ENCODE peak calls at places on chromosomes 4 and X, in four cellular contexts. S, J, F and C are unnamed samples. For H3K36me3, the result is how much of the 10 kb centered on the place peaks cover.

GRCh38 chrX:85326234-85327059 is 53.0 kb downstream of the POF1B start:
- DNase-seq in S (peak), J (no peak), F (no peak), C (peak)

GRCh38 chr4:125736057-125736456 is 421.3 kb downstream of the FAT4 start:
- DNase-seq in S (no peak), J (peak), F (no peak), C (no peak)

GRCh38 chr4:16199132-16199531 is 27.1 kb downstream of the TAPT1 start:
- DNase-seq in S (no peak), J (no peak), F (no peak), C (no peak)

GRCh38 chr4:63986253-63986652 is 423.0 kb downstream of the TECRL start:
- DNase-seq in S (no peak), J (no peak), F (no peak), C (no peak)

GRCh38 chr4:92265066-92265465 is 38.7 kb upstream of the GRID2 start:
- DNase-seq in S (no peak), J (no peak), F (no peak), C (no peak)

GRCh38 chr4:20299515-20299914 is 47.8 kb downstream of the SLIT2 start:
- DNase-seq in S (no peak), J (peak), F (no peak), C (no peak)

GRCh38 chr4:73481356-73481755 is at the start of gene AFM:
- DNase-seq in S (no peak), J (no peak), F (no peak), C (no peak)

GRCh38 chr4:41693629-41694028 is 54.9 kb downstream of the PHOX2B start:
- DNase-seq in S (no peak), J (peak), F (no peak), C (no peak)

GRCh38 chr4:8473198-8473919 is 32.8 kb downstream of the TRMT44 start:
- DNase-seq in S (peak), J (no peak), F (no peak), C (peak)

GRCh38 chr4:93203708-93204107 is 624.8 kb upstream of the ATOH1 start:
- DNase-seq in S (no peak), J (no peak), F (no peak), C (no peak)

GRCh38 chr4:41550308-41550707 is 12.4 kb downstream of the LIMCH1 start:
- DNase-seq in S (no peak), J (no peak), F (no peak), C (no peak)

GRCh38 chr4:177455591-177455990 is 13.4 kb upstream of the AGA start:
- DNase-seq in S (no peak), J (peak), F (no peak), C (no peak)

GRCh38 chrX:38560776-38561125 is 591 bp upstream of the TSPAN7 start:
- DNase-seq in S (no peak), J (no peak), F (no peak), C (peak)

GRCh38 chr4:100189820-100190642 is at the start of gene DDIT4L:
- DNase-seq in S (peak), J (no peak), F (peak), C (peak)

GRCh38 chr4:100187781-100188180 is 2.5 kb downstream of the DDIT4L start:
- DNase-seq in S (no peak), J (no peak), F (no peak), C (no peak)

GRCh38 chr4:100188829-100189228 is 1.4 kb downstream of the DDIT4L start:
- DNase-seq in S (peak), J (no peak), F (no peak), C (no peak)

DNA sequence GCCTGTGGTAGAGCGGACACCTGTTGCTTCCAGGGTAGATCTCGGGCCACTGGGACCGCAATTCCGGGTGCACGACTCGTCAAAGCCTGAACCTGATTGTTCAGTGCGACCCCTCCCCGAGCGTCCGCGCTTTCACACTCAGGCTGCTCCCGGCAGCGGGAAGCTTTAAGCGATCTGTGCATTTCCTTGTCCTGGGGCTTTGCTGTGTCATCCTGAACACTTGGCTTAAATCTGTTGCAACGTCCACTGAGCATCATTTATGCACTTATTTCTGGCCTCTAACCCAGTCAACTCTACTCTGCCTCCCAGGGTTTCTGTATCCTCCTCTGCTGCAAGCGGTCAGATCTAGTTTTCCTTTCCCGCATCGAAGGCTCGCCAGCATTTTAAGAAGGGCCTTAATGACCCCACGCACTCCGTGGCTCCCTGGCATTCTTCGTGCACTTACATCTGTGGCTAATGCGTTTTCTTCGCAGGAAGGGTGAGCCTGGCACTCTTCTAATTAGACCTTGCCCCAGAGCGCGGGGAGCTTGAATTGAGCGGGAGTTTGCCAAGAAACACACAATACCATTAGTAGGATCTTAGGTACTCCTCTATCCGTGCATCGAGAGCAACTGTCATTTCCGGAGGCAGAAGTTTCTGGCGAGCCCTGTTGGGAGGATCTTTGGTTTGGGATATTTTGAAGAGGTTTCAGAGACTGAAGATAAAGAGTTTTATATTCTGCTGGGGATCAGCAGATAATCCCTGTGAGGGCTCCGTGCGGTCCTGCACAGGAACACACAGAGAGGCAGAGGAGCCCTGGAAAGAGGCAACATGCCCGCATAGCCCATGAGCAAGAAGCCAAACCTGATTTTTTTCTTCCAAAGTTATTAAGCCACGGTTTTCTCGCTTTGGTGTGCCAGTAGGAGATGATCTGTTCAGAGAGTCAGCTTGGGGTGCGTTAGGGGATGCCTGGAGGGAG is 654 bp upstream of the DDIT4L start:
- DNase-seq in S (peak), J (no peak), F (no peak), C (no peak)
- H3K27ac ChIP-seq in S (peak), J (no peak), F (no peak), C (no peak)

GRCh38 chrX:110250847-110251246 is 67.0 kb downstream of the AMMECR1 start:
- DNase-seq in S (no peak), J (no peak), F (no peak), C (no peak)
- H3K36me3 ChIP-seq in S (under half), J (under half), F (under half), C (under half)

GRCh38 chrX:118115948-118116307 is 682 bp downstream of the KLHL13 start:
- DNase-seq in S (no peak), J (no peak), F (no peak), C (no peak)

GRCh38 chrX:118116308-118117068 is at the start of gene KLHL13:
- DNase-seq in S (peak), J (no peak), F (peak), C (peak)

DNA sequence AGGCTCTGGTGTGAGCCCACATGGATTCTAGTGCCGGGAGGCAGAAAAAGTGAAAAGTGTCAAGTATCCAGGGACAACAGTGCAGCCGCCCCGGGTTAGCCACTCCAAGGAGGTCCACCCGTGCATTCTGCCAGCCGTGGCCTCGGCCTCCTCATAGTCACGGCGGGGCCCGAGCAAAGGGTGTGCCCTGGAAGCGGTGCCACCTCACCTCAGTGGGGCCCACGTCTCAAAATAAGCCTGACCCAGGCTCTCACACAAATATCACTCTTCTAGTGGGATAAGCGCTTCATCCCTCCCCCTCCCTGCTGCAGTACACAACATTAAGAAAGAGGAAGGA is 427 bp upstream of the KLHL13 start:
- DNase-seq in S (no peak), J (peak), F (no peak), C (peak)
- H3K27ac ChIP-seq in S (peak), J (no peak), F (peak), C (no peak)

GRCh38 chr4:68324509-68325262 is 25.2 kb downstream of the YTHDC1 start:
- DNase-seq in S (no peak), J (no peak), F (no peak), C (no peak)

GRCh38 chr4:68326146-68326545 is 23.7 kb downstream of the YTHDC1 start:
- DNase-seq in S (no peak), J (no peak), F (no peak), C (no peak)
- H3K36me3 ChIP-seq in S (under half), J (under half), F (under half), C (under half)

GRCh38 chr4:29277381-29277780 is 1442.8 kb upstream of the PCDH7 start:
- DNase-seq in S (no peak), J (peak), F (no peak), C (no peak)

GRCh38 chr4:29278580-29278979 is 1441.6 kb upstream of the PCDH7 start:
- DNase-seq in S (no peak), J (peak), F (no peak), C (no peak)

DNA sequence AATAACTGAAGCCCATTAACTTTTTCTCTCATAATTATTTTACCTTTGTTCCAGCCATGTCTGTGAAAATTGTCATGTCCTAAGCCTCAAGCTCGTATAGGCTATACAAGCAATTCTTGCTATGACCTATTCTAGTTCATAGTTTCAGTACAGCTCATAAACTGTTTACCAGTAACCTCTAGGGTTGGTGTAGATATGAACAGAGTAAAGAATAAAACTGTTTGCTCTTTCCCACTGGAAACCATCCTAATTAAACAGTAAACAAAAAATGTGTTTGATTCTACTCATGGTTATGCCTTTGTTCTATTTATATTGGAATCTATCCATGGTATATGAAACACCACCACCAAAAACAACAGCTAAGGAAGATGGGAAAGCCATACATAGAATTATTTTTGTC is 1444.0 kb upstream of the PCDH7 start:
- DNase-seq in S (no peak), J (no peak), F (no peak), C (no peak)
- H3K27ac ChIP-seq in S (no peak), J (no peak), F (no peak), C (no peak)

GRCh38 chrX:41142130-41142529 is 56.9 kb downstream of the USP9X start:
- DNase-seq in S (no peak), J (no peak), F (no peak), C (no peak)

GRCh38 chrX:41148553-41148952 is 63.3 kb downstream of the USP9X start:
- DNase-seq in S (no peak), J (peak), F (no peak), C (no peak)

GRCh38 chrX:41144873-41145272 is 59.6 kb downstream of the USP9X start:
- DNase-seq in S (no peak), J (no peak), F (no peak), C (no peak)

GRCh38 chrX:41150043-41150442 is 64.8 kb downstream of the USP9X start:
- DNase-seq in S (no peak), J (no peak), F (no peak), C (no peak)

DNA sequence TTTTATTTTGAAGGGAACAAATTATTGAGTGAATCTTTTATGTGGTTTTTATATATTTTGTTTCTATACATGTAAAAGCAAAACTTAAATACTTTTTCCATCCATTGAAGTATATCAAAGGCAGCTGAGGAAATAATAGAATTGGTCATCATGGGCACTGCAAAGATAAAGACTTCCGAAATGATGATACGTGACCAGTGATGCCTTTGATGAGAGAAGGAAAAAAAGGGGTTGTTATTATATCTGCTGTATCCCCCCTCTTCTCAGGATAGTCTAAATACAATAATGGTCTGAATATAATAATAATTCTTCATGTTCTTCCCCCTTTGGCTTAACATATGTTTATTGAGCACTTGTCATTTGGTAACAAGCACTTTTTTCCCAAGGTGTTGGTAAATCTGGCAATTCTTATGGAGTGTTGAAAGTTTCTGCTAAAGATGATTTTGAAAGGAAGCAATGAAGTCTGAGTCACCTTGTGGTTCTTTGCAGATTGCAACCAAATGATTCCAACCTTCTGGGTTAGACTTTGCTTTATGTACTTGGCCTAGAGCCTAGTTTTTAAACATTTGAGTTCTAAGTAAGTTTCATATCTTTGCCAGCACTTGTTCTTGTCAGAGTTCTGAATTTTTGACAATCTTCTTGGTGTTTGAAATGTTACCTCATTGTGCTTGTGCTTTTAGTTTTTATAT is 60.8 kb downstream of the USP9X start:
- DNase-seq in S (no peak), J (peak), F (no peak), C (no peak)
- H3K36me3 ChIP-seq in S (under half), J (under half), F (under half), C (under half)

DNA sequence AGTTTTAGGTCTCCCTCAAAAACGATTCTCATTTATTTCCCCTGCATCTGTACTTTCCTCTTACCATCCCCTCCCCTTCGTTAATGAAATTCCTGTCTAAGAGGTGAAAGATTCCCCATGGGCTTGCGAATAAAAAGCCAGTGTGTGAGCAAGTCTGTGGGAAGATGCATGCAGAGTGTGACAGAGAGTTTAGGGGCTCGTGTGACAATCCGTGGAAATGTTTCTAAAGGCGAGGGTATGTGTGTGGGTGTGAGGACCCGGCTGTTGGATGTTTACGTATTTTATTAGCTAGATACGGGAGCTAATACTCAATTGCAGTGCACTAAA is 716 bp upstream of the HOPX start:
- DNase-seq in S (no peak), J (no peak), F (no peak), C (no peak)
- H3K27ac ChIP-seq in S (no peak), J (no peak), F (no peak), C (no peak)

GRCh38 chr4:53431052-53431451 is 53.6 kb downstream of the FIP1L1 start:
- DNase-seq in S (no peak), J (no peak), F (no peak), C (no peak)

GRCh38 chr4:53436251-53436650 is 58.8 kb downstream of the FIP1L1 start:
- DNase-seq in S (no peak), J (no peak), F (no peak), C (no peak)

GRCh38 chr4:53432528-53433424 is 55.3 kb downstream of the FIP1L1 start:
- DNase-seq in S (no peak), J (no peak), F (no peak), C (no peak)
- H3K36me3 ChIP-seq in S (under half), J (under half), F (under half), C (under half)

GRCh38 chr4:184666670-184667069 is 17.1 kb downstream of the PRIMPOL start:
- DNase-seq in S (no peak), J (no peak), F (peak), C (no peak)
- H3K27ac ChIP-seq in S (no peak), J (no peak), F (peak), C (no peak)

GRCh38 chr4:22420291-22420690 is 95.6 kb downstream of the ADGRA3 start:
- DNase-seq in S (no peak), J (no peak), F (no peak), C (no peak)

GRCh38 chr4:22416403-22416802 is 99.5 kb downstream of the ADGRA3 start:
- DNase-seq in S (no peak), J (peak), F (no peak), C (no peak)

GRCh38 chr4:22412013-22412412 is 103.9 kb downstream of the ADGRA3 start:
- DNase-seq in S (no peak), J (no peak), F (no peak), C (no peak)

GRCh38 chr4:22413416-22413815 is 102.5 kb downstream of the ADGRA3 start:
- DNase-seq in S (no peak), J (no peak), F (no peak), C (no peak)

GRCh38 chr4:22417408-22417807 is 98.5 kb downstream of the ADGRA3 start:
- DNase-seq in S (no peak), J (peak), F (no peak), C (no peak)
- H3K36me3 ChIP-seq in S (under half), J (under half), F (under half), C (under half)